ENCODE peak calls at places on chromosomes 5 and 9, in five cellular contexts. I is upper lobe of left lung, R is sigmoid colon, E is A549, J is stomach. F is an unnamed sample.

GRCh38 chr5:112142769-112143270 is 276.3 kb downstream of the EPB41L4A start:
- DNase-seq in I (peak; percentile 79), R (no peak), E (no peak), J (no peak), F (no peak)

GRCh38 chr9:6779417-6780241 is 21.9 kb downstream of the KDM4C start:
- DNase-seq in I (no peak), R (peak; percentile 8), E (no peak), J (no peak), F (no peak)

GRCh38 chr9:131584858-131585257 is 39.5 kb downstream of the PRRT1B start:
- DNase-seq in I (no peak), R (no peak), E (no peak), J (no peak), F (no peak)

GRCh38 chr5:96687812-96688453 is 25.8 kb downstream of the CAST start:
- DNase-seq in I (no peak), R (no peak), E (peak; percentile 79), J (no peak), F (no peak)

GRCh38 chr5:59712836-59713487 is 180.6 kb downstream of the PDE4D start:
- DNase-seq in I (no peak), R (peak; percentile 62), E (no peak), J (no peak), F (no peak)

GRCh38 chr9:122446819-122447484 is 30.8 kb downstream of the OR1J1 start:
- DNase-seq in I (no peak), R (no peak), E (no peak), J (no peak), F (no peak)

GRCh38 chr5:91293131-91293530 is 90.0 kb downstream of the ARRDC3 start:
- DNase-seq in I (no peak), R (no peak), E (no peak), J (no peak), F (no peak)

GRCh38 chr9:134335490-134336173 is 9.4 kb downstream of the RXRA start:
- DNase-seq in I (no peak), R (no peak), E (no peak), J (peak; percentile 43), F (no peak)

GRCh38 chr9:18906656-18907395 is 126.2 kb downstream of the SAXO1 start:
- DNase-seq in I (no peak), R (no peak), E (no peak), J (no peak), F (no peak)

GRCh38 chr9:133943036-133943780 is 48.9 kb downstream of the VAV2 start:
- DNase-seq in I (no peak), R (peak; percentile 50), E (no peak), J (no peak), F (no peak)

GRCh38 chr5:80191991-80192398 is 63.9 kb downstream of the SERINC5 start:
- DNase-seq in I (no peak), R (peak; percentile 66), E (no peak), J (no peak), F (no peak)

GRCh38 chr5:136249678-136250266 is 56.8 kb upstream of the SMIM32 start:
- DNase-seq in I (peak; percentile 43), R (no peak), E (peak; percentile 36), J (peak; percentile 55), F (no peak)

GRCh38 chr5:134503088-134503936 is 22.2 kb upstream of the JADE2 start:
- DNase-seq in I (peak; percentile 72), R (peak; percentile 88), E (peak; percentile 80), J (peak; percentile 56), F (peak; percentile 58)
- TF ChIP-seq EP300 in I (peak; percentile 73), R (no peak), E (peak; percentile 26), J (no peak), F (no peak)

GRCh38 chr5:54841481-54841880 is 143.9 kb downstream of the ESM1 start:
- DNase-seq in I (no peak), R (no peak), E (no peak), J (no peak), F (no peak)

GRCh38 chr5:54845567-54845941 is 139.8 kb downstream of the ESM1 start:
- DNase-seq in I (no peak), R (no peak), E (no peak), J (no peak), F (no peak)

GRCh38 chr5:54844905-54845566 is 140.4 kb downstream of the ESM1 start:
- DNase-seq in I (no peak), R (no peak), E (no peak), J (no peak), F (no peak)
- H3K4me3 ChIP-seq in I (no peak overlapping the region), R (no peak overlapping the region), E (no peak overlapping the region), J (peak overlapping the region; percentile 1), F (no peak overlapping the region)

GRCh38 chr9:89476546-89476945 is 21.4 kb downstream of the SEMA4D start:
- DNase-seq in I (no peak), R (peak; percentile 29), E (no peak), J (no peak), F (no peak)

GRCh38 chr9:89475891-89476440 is 21.9 kb downstream of the SEMA4D start:
- DNase-seq in I (no peak), R (peak; percentile 22), E (no peak), J (no peak), F (no peak)

GRCh38 chr9:89477395-89477794 is 20.5 kb downstream of the SEMA4D start:
- DNase-seq in I (no peak), R (peak; percentile 25), E (no peak), J (peak; percentile 22), F (no peak)

GRCh38 chr9:89473762-89474469 is 24.0 kb downstream of the SEMA4D start:
- DNase-seq in I (no peak), R (peak; percentile 28), E (no peak), J (no peak), F (no peak)

DNA sequence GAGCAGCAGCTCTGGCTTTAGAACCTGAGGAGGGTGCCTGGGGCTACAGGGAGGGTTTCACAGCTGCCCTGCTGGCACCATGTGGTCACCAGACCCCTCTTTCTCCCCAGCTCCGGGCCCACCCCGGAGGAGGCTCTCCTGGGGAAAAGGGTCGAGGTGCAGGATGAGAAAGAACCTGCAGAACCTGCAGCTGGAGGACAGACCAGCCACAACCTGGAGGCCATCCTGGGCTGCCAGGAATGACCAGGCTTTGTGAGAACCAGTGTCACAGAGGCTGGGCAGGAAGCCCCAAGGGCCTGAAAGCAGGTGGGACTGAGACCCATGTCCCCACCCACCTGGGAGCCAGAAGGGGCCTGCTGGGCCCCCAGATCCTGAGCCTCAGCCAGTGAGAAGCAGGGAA is 23.0 kb downstream of the SEMA4D start:
- DNase-seq in I (no peak), R (peak; percentile 30), E (no peak), J (no peak), F (no peak)
- H3K4me1 ChIP-seq in I (peaks cover 12% of the 10 kb centered on the region), R (peaks cover 20% of the 10 kb centered on the region), E (peaks cover 4% of the 10 kb centered on the region), J (peaks cover 71% of the 10 kb centered on the region), F (peaks cover 4% of the 10 kb centered on the region)

DNA sequence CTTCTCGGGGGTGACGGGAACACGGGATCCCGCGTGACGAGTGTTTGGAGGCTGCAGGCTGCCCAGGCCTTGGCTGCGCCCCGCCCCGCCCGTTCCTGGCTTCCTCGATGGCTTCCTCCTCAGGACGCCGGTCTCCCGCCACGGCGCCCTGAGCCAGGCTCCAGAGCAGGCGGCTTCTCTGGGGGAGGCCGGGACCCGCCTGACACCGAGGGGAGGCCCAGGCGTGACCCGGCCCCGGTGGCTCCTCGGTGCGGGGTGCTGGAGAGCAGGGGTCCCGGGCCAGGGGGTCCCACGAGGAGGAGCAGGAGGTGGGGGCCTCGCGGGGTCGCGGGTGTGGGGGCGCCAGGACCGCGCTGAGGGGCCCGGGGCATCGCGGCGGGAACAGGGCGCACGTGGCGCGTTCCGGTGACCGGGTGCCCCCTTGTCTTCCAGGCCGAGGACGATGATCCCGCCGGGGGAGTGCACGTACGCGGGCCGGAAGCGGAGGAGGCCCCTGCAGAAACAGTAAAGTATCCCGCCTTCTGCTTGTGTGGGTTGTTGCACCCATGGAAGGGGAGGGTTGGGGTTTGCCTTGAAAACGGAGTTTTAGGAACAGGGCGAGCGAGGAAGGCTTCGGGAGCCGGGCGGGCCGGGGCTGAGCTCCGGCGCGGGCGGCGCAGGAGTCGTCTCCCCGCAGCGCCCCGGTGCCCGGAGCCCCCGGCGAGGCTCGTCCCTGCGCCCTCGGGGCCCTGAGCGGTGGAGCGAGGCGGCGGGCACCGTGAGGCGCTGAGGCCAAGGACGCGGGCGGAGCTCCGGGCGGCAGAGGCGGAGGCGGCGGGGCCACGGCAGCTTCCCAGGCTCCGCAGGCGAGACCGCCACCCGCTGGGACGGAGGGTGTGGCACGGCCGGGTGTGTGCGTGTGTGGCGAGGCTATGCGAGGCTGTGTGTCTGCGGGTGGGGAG is 22.2 kb downstream of the AHRR start:
- DNase-seq in I (peak; percentile 50), R (no peak), E (peak; percentile 82), J (peak; percentile 69), F (peak; percentile 61)
- TF ChIP-seq EP300 in I (no peak), R (no peak), E (no peak), J (no peak), F (no peak)

DNA sequence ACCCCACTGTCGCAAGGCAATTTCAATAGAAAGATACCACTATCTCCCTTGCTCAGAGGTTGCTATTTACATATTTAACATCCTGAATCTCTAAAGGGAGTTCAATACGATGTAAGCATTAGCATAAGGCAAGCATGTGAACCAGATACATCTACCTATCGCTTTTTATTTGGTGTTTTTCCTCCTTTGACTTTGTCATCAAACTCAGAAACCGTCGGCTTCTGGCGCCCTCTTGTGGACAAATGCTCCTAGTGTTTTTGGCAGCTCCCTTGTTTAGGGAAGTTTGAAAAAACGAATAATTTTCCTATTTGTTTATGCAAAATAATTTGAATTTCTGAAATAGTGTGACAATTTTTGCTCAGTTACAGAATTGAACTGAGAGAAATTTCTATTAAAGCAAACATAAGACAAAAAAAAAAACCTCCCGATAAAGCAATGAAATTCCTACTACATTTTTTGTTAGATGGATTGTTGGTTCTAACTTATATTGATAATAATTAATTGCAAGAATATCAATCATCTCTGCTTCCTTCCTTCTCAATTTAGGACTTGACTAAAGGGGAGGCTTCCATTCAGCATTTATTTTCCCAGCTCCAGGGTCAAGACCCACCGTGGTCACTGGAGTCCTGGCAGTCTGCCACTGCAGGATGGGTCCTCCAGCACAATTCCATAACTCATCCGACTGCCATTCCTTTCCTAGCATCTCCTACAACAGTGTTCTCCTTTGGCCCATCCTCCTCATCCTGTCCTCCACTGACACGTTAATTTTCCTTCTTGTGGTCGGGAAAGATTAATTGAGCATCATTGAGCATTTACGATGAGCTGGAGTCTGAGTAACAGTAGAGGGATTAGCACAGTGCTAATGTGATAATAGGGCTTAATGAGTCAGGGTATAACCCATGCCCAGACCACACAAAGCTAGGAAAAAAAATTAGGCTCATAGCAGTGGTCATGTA is 131.8 kb upstream of the CHD1 start:
- DNase-seq in I (peak; percentile 70), R (peak; percentile 77), E (peak; percentile 60), J (peak; percentile 87), F (peak; percentile 77)
- H3K4me3 ChIP-seq in I (no peak overlapping the region), R (no peak overlapping the region), E (no peak overlapping the region), J (no peak overlapping the region), F (no peak overlapping the region)

DNA sequence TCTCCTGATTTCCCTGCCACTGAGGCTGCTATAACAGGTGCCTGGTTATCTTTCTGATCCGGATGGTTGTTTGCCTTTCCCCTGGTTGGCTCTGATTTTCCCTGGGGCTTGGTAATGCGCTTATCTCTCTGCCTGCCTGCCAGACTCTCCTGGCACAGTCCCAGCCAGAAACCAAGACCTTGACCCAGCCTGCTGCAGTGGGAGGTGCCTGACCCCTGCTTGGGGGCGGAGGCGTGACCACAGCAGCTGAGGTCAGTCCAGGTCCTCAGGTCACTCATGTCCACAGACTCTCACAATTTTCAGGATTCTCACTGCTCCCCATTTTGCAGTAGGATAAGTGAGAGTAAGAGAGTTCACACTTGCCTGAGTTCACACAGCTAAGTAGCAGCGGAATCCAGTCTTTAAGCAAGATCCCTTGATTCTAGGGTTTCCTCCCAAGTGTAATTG is 24.4 kb upstream of the SYNPO start:
- DNase-seq in I (peak; percentile 51), R (no peak), E (no peak), J (peak; percentile 95), F (peak; percentile 84)
- H3K4me1 ChIP-seq in I (peaks cover 73% of the 10 kb centered on the region), R (peaks cover 68% of the 10 kb centered on the region), E (peaks cover 9% of the 10 kb centered on the region), J (peaks cover 89% of the 10 kb centered on the region), F (peaks cover 55% of the 10 kb centered on the region)

F was measured in ovary.